ENCODE peak calls at places on chromosome 11, in ten cellular contexts. Z, S, T, U, E, W, L, M, O and H are unnamed samples.

GRCh38 chr11:74731301-74732094 is at the start of gene CHRDL2:
- DNase-seq in E (no peak), L (peak; percentile 57), O (no peak), Z (peak; percentile 77), W (peak; percentile 74), M (no peak), S (no peak), T (no peak), U (no peak), H (no peak)

GRCh38 chr11:130798280-130798679 is 118.0 kb downstream of the SNX19 start:
- DNase-seq in L (no peak), W (no peak), T (no peak), S (no peak), M (no peak), E (no peak), O (peak; percentile 99), U (no peak), Z (no peak), H (no peak)

GRCh38 chr11:130771708-130772107 is 144.6 kb downstream of the SNX19 start:
- DNase-seq in T (no peak), L (no peak), U (no peak), W (peak; percentile 31), Z (no peak), M (no peak), E (no peak), S (no peak), O (no peak), H (no peak)

GRCh38 chr11:2186669-2187266 is 15.2 kb upstream of the TH start:
- DNase-seq in Z (peak; percentile 73), O (peak; percentile 37), T (peak; percentile 38), E (no peak), S (no peak), L (no peak), W (peak; percentile 82), U (peak; percentile 54), M (peak; percentile 31), H (no peak)

GRCh38 chr11:30758946-30759501 is 172.9 kb upstream of the MPPED2 start:
- DNase-seq in E (no peak), T (no peak), Z (no peak), U (no peak), W (no peak), S (no peak), O (no peak), L (no peak), M (no peak), H (no peak)

GRCh38 chr11:62547691-62548281 is 1.2 kb upstream of the AHNAK start:
- DNase-seq in E (no peak), M (no peak), S (peak; percentile 92), Z (peak; percentile 29), L (peak; percentile 92), U (no peak), T (no peak), O (peak; percentile 76), W (no peak), H (no peak)

GRCh38 chr11:43770173-43770572 is 89.6 kb downstream of the HSD17B12 start:
- DNase-seq in O (no peak), E (no peak), S (no peak), Z (no peak), W (no peak), M (no peak), L (no peak), U (no peak), T (no peak), H (no peak)

GRCh38 chr11:93591247-93591898 is 48.2 kb upstream of the SMCO4 start:
- DNase-seq in Z (no peak), S (no peak), O (peak; percentile 50), U (no peak), L (no peak), M (no peak), W (no peak), E (no peak), T (no peak), H (no peak)

GRCh38 chr11:69699213-69699612 is 4.6 kb downstream of the FGF19 start:
- DNase-seq in U (no peak), O (no peak), T (no peak), Z (no peak), L (no peak), E (no peak), W (no peak), S (no peak), M (no peak), H (no peak)

GRCh38 chr11:62546244-62546936 is at the start of gene AHNAK:
- DNase-seq in W (peak; percentile 90), T (no peak), M (peak; percentile 92), S (peak; percentile 92), E (peak; percentile 49), Z (peak; percentile 86), O (peak; percentile 75), U (peak; percentile 61), L (peak; percentile 93), H (peak; percentile 81)

GRCh38 chr11:60795291-60795690 is 10.2 kb downstream of the MS4A10 start:
- DNase-seq in M (no peak), W (no peak), L (peak; percentile 26), O (no peak), S (no peak), T (no peak), Z (no peak), U (no peak), E (no peak), H (no peak)

GRCh38 chr11:131816046-131816445 is 445.6 kb downstream of the NTM start:
- DNase-seq in M (no peak), Z (no peak), W (no peak), L (no peak), T (no peak), U (no peak), E (no peak), O (no peak), S (no peak), H (no peak)

GRCh38 chr11:56152333-56152732 is 7.8 kb downstream of the OR8K5 start:
- DNase-seq in T (no peak), W (no peak), E (no peak), S (no peak), M (no peak), Z (no peak), O (no peak), L (no peak), U (no peak), H (no peak)

DNA sequence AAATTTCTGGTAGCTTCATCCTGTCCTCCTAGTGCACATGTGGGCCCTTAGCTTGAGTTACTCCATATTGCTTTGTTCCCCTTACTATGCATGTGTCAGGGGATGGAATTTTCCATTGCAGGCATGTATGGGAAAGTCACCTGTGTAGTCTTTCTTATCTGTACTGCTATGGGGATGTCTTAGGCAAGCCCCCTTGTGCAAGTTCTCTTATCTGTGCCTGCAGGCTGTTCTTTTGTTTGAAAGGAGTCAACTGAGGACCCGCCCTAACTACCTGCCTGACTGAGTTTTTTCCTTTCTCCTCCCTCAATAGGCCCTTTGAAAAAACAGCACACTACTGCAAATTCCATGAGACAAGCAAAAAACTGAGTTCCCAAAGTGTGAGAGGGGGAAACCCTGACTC is 8.7 kb downstream of the OR8K5 start:
- DNase-seq in Z (no peak), M (no peak), W (no peak), L (no peak), S (no peak), O (no peak), U (no peak), T (no peak), E (no peak), H (no peak)
- H3K9me3 ChIP-seq in Z (no peaks in the 10 kb centered on the region), M (no peaks in the 10 kb centered on the region), W (peaks cover 40% of the 10 kb centered on the region), L (no peaks in the 10 kb centered on the region), S (no peaks in the 10 kb centered on the region), O (peaks cover 5% of the 10 kb centered on the region), U (peaks cover 6% of the 10 kb centered on the region), T (no peaks in the 10 kb centered on the region), E (no peaks in the 10 kb centered on the region), H (peaks cover 3% of the 10 kb centered on the region)

GRCh38 chr11:57480409-57481137 is 20.2 kb downstream of the RTN4RL2 start:
- DNase-seq in W (peak; percentile 97), Z (peak; percentile 84), U (no peak), T (no peak), S (peak; percentile 26), L (peak; percentile 82), O (peak; percentile 80), E (peak; percentile 46), M (peak; percentile 79), H (peak; percentile 19)
- H3K9me3 ChIP-seq in W (no peaks in the 10 kb centered on the region), Z (no peaks in the 10 kb centered on the region), U (no peaks in the 10 kb centered on the region), T (no peaks in the 10 kb centered on the region), S (no peaks in the 10 kb centered on the region), L (no peaks in the 10 kb centered on the region), O (no peaks in the 10 kb centered on the region), E (no peaks in the 10 kb centered on the region), M (no peaks in the 10 kb centered on the region), H (no peaks in the 10 kb centered on the region)

GRCh38 chr11:134841972-134842371 is 429.9 kb upstream of the B3GAT1 start:
- DNase-seq in Z (no peak), T (no peak), S (no peak), W (no peak), L (no peak), E (no peak), U (no peak), O (no peak), M (no peak), H (no peak)
- H3K9me3 ChIP-seq in Z (no peaks in the 10 kb centered on the region), T (no peaks in the 10 kb centered on the region), S (no peaks in the 10 kb centered on the region), W (no peaks in the 10 kb centered on the region), L (no peaks in the 10 kb centered on the region), E (no peaks in the 10 kb centered on the region), U (peaks cover 1% of the 10 kb centered on the region), O (no peaks in the 10 kb centered on the region), M (no peaks in the 10 kb centered on the region), H (no peaks in the 10 kb centered on the region)

GRCh38 chr11:98090861-98091575 is 929.7 kb upstream of the CNTN5 start:
- DNase-seq in M (no peak), L (no peak), T (no peak), O (no peak), Z (no peak), U (no peak), S (no peak), W (no peak), E (no peak), H (no peak)
- H3K9me3 ChIP-seq in M (peaks cover 4% of the 10 kb centered on the region), L (no peaks in the 10 kb centered on the region), T (no peaks in the 10 kb centered on the region), O (peaks cover 19% of the 10 kb centered on the region), Z (no peaks in the 10 kb centered on the region), U (no peaks in the 10 kb centered on the region), S (no peaks in the 10 kb centered on the region), W (no peaks in the 10 kb centered on the region), E (no peaks in the 10 kb centered on the region), H (no peaks in the 10 kb centered on the region)

GRCh38 chr11:95948637-95949036 is 24.7 kb upstream of the MTMR2 start:
- DNase-seq in M (no peak), U (no peak), Z (no peak), S (no peak), E (no peak), T (no peak), O (no peak), W (no peak), L (no peak), H (no peak)

GRCh38 chr11:95939091-95939490 is 15.2 kb upstream of the MTMR2 start:
- DNase-seq in L (no peak), S (no peak), W (no peak), T (no peak), U (no peak), M (no peak), E (no peak), O (no peak), Z (no peak), H (no peak)

GRCh38 chr11:95944623-95945022 is 20.7 kb upstream of the MTMR2 start:
- DNase-seq in E (no peak), M (no peak), T (no peak), U (no peak), O (no peak), W (no peak), L (no peak), S (no peak), Z (no peak), H (no peak)
- H3K9me3 ChIP-seq in E (no peaks in the 10 kb centered on the region), M (peaks cover 9% of the 10 kb centered on the region), T (no peaks in the 10 kb centered on the region), U (peaks cover 6% of the 10 kb centered on the region), O (peaks cover 16% of the 10 kb centered on the region), W (peaks cover 59% of the 10 kb centered on the region), L (no peaks in the 10 kb centered on the region), S (no peaks in the 10 kb centered on the region), Z (peaks cover 6% of the 10 kb centered on the region), H (no peaks in the 10 kb centered on the region)